ENCODE peak calls at places on chromosomes 7 and 10, in ten cellular contexts. K is cardiac septum; A is activated CD4-positive, alpha-beta T cell treated with anti-CD3 and anti-CD28 coated beads, Interleukin-2, amount 50 U/mL, for 1 hour; H is COR-L47; T is posterior cingulate gyrus; M is GM12865; I is aorta; U is OCI-M1; S is pulmonary artery endothelial cell; W is stimulated activated CD4-positive, alpha-beta T cell treated with anti-CD3 and anti-CD28 coated beads, Interleukin-4, amount 100 ng/mL, for 24 hours. C is an unnamed sample.

GRCh38 chr7:113756250-113756649 is 162.6 kb downstream of the PPP1R3A start:
- DNase-seq in K (no peak), A (no peak), H (no peak), T (no peak), M (no peak), I (no peak), U (no peak), S (no peak), W (no peak), C (no peak)

GRCh38 chr10:62196528-62196927 is 72.1 kb downstream of the RTKN2 start:
- DNase-seq in K (no peak), A (no peak), H (no peak), T (no peak), M (no peak), I (no peak), U (no peak), S (no peak), W (no peak), C (no peak)

GRCh38 chr7:83468251-83468739 is 180.6 kb downstream of the SEMA3E start:
- DNase-seq in K (peak; percentile 78), A (no peak), H (peak; percentile 45), T (peak; percentile 37), M (peak; percentile 92), I (peak; percentile 93), U (peak; percentile 98), S (peak; percentile 96), W (no peak), C (peak; percentile 86)

GRCh38 chr10:113096111-113097045 is 146.3 kb downstream of the TCF7L2 start:
- DNase-seq in K (no peak), A (no peak), H (no peak), T (no peak), M (no peak), I (no peak), U (no peak), S (no peak), W (no peak), C (no peak)

GRCh38 chr10:1498746-1499343 is 238.5 kb downstream of the ADARB2 start:
- DNase-seq in K (no peak), A (no peak), H (no peak), T (no peak), M (no peak), I (no peak), U (no peak), S (no peak), W (no peak), C (no peak)

GRCh38 chr10:42932735-42933453 is 144.0 kb upstream of the RET start:
- DNase-seq in K (peak; percentile 71), A (peak; percentile 43), H (no peak), T (no peak), M (no peak), I (peak; percentile 70), U (no peak), S (no peak), W (peak; percentile 49), C (no peak)

GRCh38 chr7:14766747-14767146 is 135.8 kb downstream of the DGKB start:
- DNase-seq in K (no peak), A (no peak), H (no peak), T (no peak), M (no peak), I (no peak), U (no peak), S (no peak), W (no peak), C (no peak)

GRCh38 chr10:25615926-25616325 is 318.1 kb upstream of the MYO3A start:
- DNase-seq in K (no peak), A (no peak), H (no peak), T (no peak), M (no peak), I (no peak), U (no peak), S (no peak), W (no peak), C (no peak)

GRCh38 chr7:9125246-9125645 is 691.8 kb downstream of the NXPH1 start:
- DNase-seq in K (no peak), A (no peak), H (no peak), T (no peak), M (no peak), I (no peak), U (no peak), S (no peak), W (no peak), C (no peak)

GRCh38 chr7:142908921-142909870 is 23.7 kb upstream of the TRPV6 start:
- DNase-seq in K (no peak), A (no peak), H (no peak), T (no peak), M (peak; percentile 29), I (no peak), U (peak; percentile 14), S (no peak), W (no peak), C (peak; percentile 77)

GRCh38 chr7:92763636-92764423 is 72.5 kb downstream of the CDK6 start:
- DNase-seq in K (no peak), A (no peak), H (peak; percentile 66), T (no peak), M (no peak), I (no peak), U (peak; percentile 99), S (no peak), W (no peak), C (no peak)

GRCh38 chr10:74103560-74104248 is 46.9 kb downstream of the AP3M1 start:
- DNase-seq in K (no peak), A (no peak), H (no peak), T (no peak), M (peak; percentile 50), I (no peak), U (peak; percentile 58), S (no peak), W (no peak), C (no peak)

GRCh38 chr10:77636967-77637473 is 588 bp downstream of the KCNMA1 start:
- DNase-seq in K (no peak), A (no peak), H (no peak), T (no peak), M (no peak), I (peak; percentile 81), U (no peak), S (no peak), W (no peak), C (no peak)

GRCh38 chr7:42843209-42843800 is 68.6 kb downstream of the C7orf25 start:
- DNase-seq in K (no peak), A (no peak), H (peak; percentile 3), T (no peak), M (peak; percentile 3), I (no peak), U (peak; percentile 9), S (no peak), W (peak; percentile 8), C (peak; percentile 51)

GRCh38 chr7:157930441-157930840 is 593.6 kb downstream of the DNAJB6 start:
- DNase-seq in K (peak; percentile 35), A (no peak), H (peak; percentile 4), T (no peak), M (no peak), I (peak; percentile 42), U (no peak), S (no peak), W (no peak), C (no peak)

GRCh38 chr7:135253851-135254815 is 20.5 kb downstream of the STRA8 start:
- DNase-seq in K (peak; percentile 87), A (no peak), H (no peak), T (peak; percentile 64), M (no peak), I (peak; percentile 91), U (peak; percentile 26), S (peak; percentile 57), W (no peak), C (peak; percentile 49)

GRCh38 chr10:71439670-71440425 is 43.1 kb downstream of the CDH23 start:
- DNase-seq in K (peak; percentile 55), A (no peak), H (no peak), T (no peak), M (no peak), I (peak; percentile 49), U (no peak), S (no peak), W (no peak), C (no peak)

GRCh38 chr7:86991844-86992243 is 67.6 kb downstream of the ELAPOR2 start:
- DNase-seq in K (no peak), A (no peak), H (no peak), T (no peak), M (no peak), I (no peak), U (peak; percentile 52), S (no peak), W (no peak), C (no peak)

GRCh38 chr7:55477781-55478374 is 94.4 kb downstream of the VOPP1 start:
- DNase-seq in K (peak; percentile 70), A (no peak), H (no peak), T (no peak), M (no peak), I (no peak), U (no peak), S (no peak), W (no peak), C (no peak)

GRCh38 chr10:8058274-8059111 is 4.0 kb downstream of the GATA3 start:
- DNase-seq in K (no peak), A (no peak), H (no peak), T (no peak), M (no peak), I (no peak), U (no peak), S (no peak), W (no peak), C (no peak)

GRCh38 chr7:134755422-134756022 is 23.9 kb upstream of the CALD1 start:
- DNase-seq in K (no peak), A (peak; percentile 44), H (no peak), T (no peak), M (peak; percentile 33), I (no peak), U (peak; percentile 1), S (no peak), W (peak; percentile 47), C (no peak)

GRCh38 chr10:17199351-17199804 is 2.1 kb downstream of the TRDMT1 start:
- DNase-seq in K (no peak), A (no peak), H (no peak), T (no peak), M (no peak), I (no peak), U (peak; percentile 66), S (no peak), W (no peak), C (no peak)

GRCh38 chr10:8418631-8419030 is 364.1 kb downstream of the GATA3 start:
- DNase-seq in K (no peak), A (no peak), H (no peak), T (no peak), M (no peak), I (no peak), U (no peak), S (no peak), W (no peak), C (no peak)

GRCh38 chr7:113374924-113375323 is 256.6 kb upstream of the SMIM30 start:
- DNase-seq in K (no peak), A (no peak), H (no peak), T (no peak), M (no peak), I (no peak), U (no peak), S (no peak), W (no peak), C (no peak)

GRCh38 chr10:79029478-79030390 is 39.0 kb upstream of the ZMIZ1 start:
- DNase-seq in K (peak; percentile 61), A (no peak), H (no peak), T (no peak), M (no peak), I (peak; percentile 27), U (no peak), S (no peak), W (no peak), C (no peak)

GRCh38 chr7:107860981-107861652 is 29.9 kb upstream of the DLD start:
- DNase-seq in K (no peak), A (no peak), H (no peak), T (no peak), M (no peak), I (no peak), U (no peak), S (no peak), W (no peak), C (peak; percentile 42)

GRCh38 chr7:142898377-142899235 is 13.1 kb upstream of the TRPV6 start:
- DNase-seq in K (no peak), A (no peak), H (peak; percentile 74), T (no peak), M (no peak), I (no peak), U (no peak), S (no peak), W (no peak), C (peak; percentile 27)

GRCh38 chr7:94823952-94824351 is 83.4 kb upstream of the PPP1R9A start:
- DNase-seq in K (no peak), A (no peak), H (no peak), T (no peak), M (no peak), I (no peak), U (peak; percentile 71), S (no peak), W (no peak), C (no peak)